ENCODE peak calls at places on chromosome 9, in eight cellular contexts. W is HS-27A; L is gastrocnemius medialis; Z is H9; T is left colon; V is amygdala; Y is stimulated activated CD4-positive, alpha-beta T cell treated with anti-CD3 and anti-CD28 coated beads, Interleukin-15, amount 100 ng/mL, for 1 hour; U is CD4-positive, alpha-beta T cell. G is an unnamed sample.

GRCh38 chr9:16675131-16675530 is 195.3 kb downstream of the BNC2 start:
- DNase-seq in W (no peak), L (no peak), Z (no peak), T (no peak), V (no peak), Y (no peak), U (no peak), G (no peak)

GRCh38 chr9:113673726-113674125 is 202.4 kb upstream of the ZNF618 start:
- DNase-seq in W (no peak), L (no peak), Z (no peak), T (no peak), V (no peak), Y (no peak), U (no peak), G (peak; percentile 73)

GRCh38 chr9:136462664-136463063 is 20.2 kb downstream of the SEC16A start:
- DNase-seq in W (no peak), L (no peak), Z (no peak), T (no peak), V (no peak), Y (no peak), U (no peak), G (no peak)

GRCh38 chr9:130073373-130073772 is 19.7 kb downstream of the GPR107 start:
- DNase-seq in W (no peak), L (no peak), Z (no peak), T (no peak), V (no peak), Y (no peak), U (no peak), G (peak; percentile 61)

GRCh38 chr9:136258299-136258625 is 12.7 kb upstream of the QSOX2 start:
- DNase-seq in W (no peak), L (no peak), Z (no peak), T (no peak), V (no peak), Y (no peak), U (no peak), G (no peak)

GRCh38 chr9:122821278-122821952 is 7.0 kb downstream of the PDCL start:
- DNase-seq in W (no peak), L (peak; percentile 61), Z (no peak), T (peak; percentile 30), V (no peak), Y (no peak), U (no peak), G (no peak)

GRCh38 chr9:132797861-132798659 is 80.0 kb downstream of the AK8 start:
- DNase-seq in W (no peak), L (no peak), Z (no peak), T (no peak), V (no peak), Y (no peak), U (no peak), G (no peak)

GRCh38 chr9:102405218-102405867 is 589.8 kb upstream of the CYLC2 start:
- DNase-seq in W (no peak), L (peak; percentile 15), Z (no peak), T (no peak), V (no peak), Y (no peak), U (no peak), G (no peak)

GRCh38 chr9:114235113-114235589 is 79.8 kb downstream of the COL27A1 start:
- DNase-seq in W (no peak), L (no peak), Z (no peak), T (no peak), V (no peak), Y (no peak), U (no peak), G (no peak)

GRCh38 chr9:129568560-129569505 is 52.1 kb downstream of the C9orf50 start:
- DNase-seq in W (no peak), L (no peak), Z (peak; percentile 64), T (peak; percentile 38), V (peak; percentile 38), Y (no peak), U (peak; percentile 21), G (no peak)

GRCh38 chr9:136644593-136645342 is 17.9 kb upstream of the EGFL7 start:
- DNase-seq in W (peak; percentile 9), L (peak; percentile 55), Z (peak; percentile 77), T (peak; percentile 50), V (no peak), Y (peak; percentile 47), U (peak; percentile 63), G (no peak)

GRCh38 chr9:503881-504852 is 289.5 kb downstream of the DOCK8 start:
- DNase-seq in W (no peak), L (peak; percentile 64), Z (peak; percentile 80), T (peak; percentile 89), V (peak; percentile 69), Y (peak; percentile 67), U (peak; percentile 73), G (peak; percentile 33)

GRCh38 chr9:131743501-131743900 is 3.6 kb upstream of the RAPGEF1 start:
- DNase-seq in W (no peak), L (no peak), Z (no peak), T (no peak), V (no peak), Y (no peak), U (no peak), G (no peak)

GRCh38 chr9:137949260-137949659 is 71.7 kb downstream of the CACNA1B start:
- DNase-seq in W (no peak), L (no peak), Z (no peak), T (no peak), V (no peak), Y (no peak), U (no peak), G (no peak)

GRCh38 chr9:132519033-132519432 is 63.4 kb upstream of the BARHL1 start:
- DNase-seq in W (no peak), L (no peak), Z (no peak), T (no peak), V (no peak), Y (no peak), U (no peak), G (no peak)

GRCh38 chr9:89742660-89743059 is 137.8 kb downstream of the GADD45G start:
- DNase-seq in W (no peak), L (no peak), Z (no peak), T (no peak), V (no peak), Y (no peak), U (no peak), G (no peak)

GRCh38 chr9:36913393-36914211 is 120.5 kb downstream of the PAX5 start:
- DNase-seq in W (no peak), L (no peak), Z (no peak), T (no peak), V (no peak), Y (no peak), U (no peak), G (no peak)

GRCh38 chr9:32419921-32420320 is 35.5 kb downstream of the ACO1 start:
- DNase-seq in W (no peak), L (no peak), Z (no peak), T (no peak), V (no peak), Y (no peak), U (no peak), G (no peak)

GRCh38 chr9:113574381-113575262 is 111.1 kb downstream of the RGS3 start:
- DNase-seq in W (no peak), L (no peak), Z (no peak), T (peak; percentile 1), V (no peak), Y (no peak), U (no peak), G (no peak)

GRCh38 chr9:29669613-29670012 is 2096.3 kb upstream of the C9orf72 start:
- DNase-seq in W (no peak), L (no peak), Z (no peak), T (no peak), V (no peak), Y (no peak), U (no peak), G (no peak)

GRCh38 chr9:91131433-91131839 is 230.3 kb downstream of the AUH start:
- DNase-seq in W (peak; percentile 81), L (no peak), Z (no peak), T (peak; percentile 69), V (no peak), Y (no peak), U (no peak), G (peak; percentile 98)